ENCODE peak calls at places on chromosomes 13 and 19, in six cellular contexts. One of them, this sample, is unnamed. For H3K4me1, the result is how much of the 10 kb centered on the place peaks cover.

GRCh38 chr13:39603424-39603947 is 493 bp upstream of the LHFPL6 start:
- DNase-seq in OCI-LY7: no peak
- DNase-seq in GM23338: peak
- DNase-seq in PC-3: peak
- DNase-seq in hepatocyte: peak
- DNase-seq in MM.1S: no peak
- DNase-seq in this sample: peak

GRCh38 chr19:55041627-55042343 is 3.7 kb upstream of the GP6 start:
- DNase-seq in OCI-LY7: no peak
- DNase-seq in hepatocyte: no peak
- DNase-seq in PC-3: no peak
- DNase-seq in MM.1S: no peak
- DNase-seq in GM23338: no peak
- DNase-seq in this sample: no peak

GRCh38 chr19:46951236-46951986 is 68.2 kb upstream of the NPAS1 start:
- DNase-seq in PC-3: peak
- DNase-seq in GM23338: no peak
- DNase-seq in OCI-LY7: no peak
- DNase-seq in MM.1S: no peak
- DNase-seq in hepatocyte: peak
- DNase-seq in this sample: peak

GRCh38 chr19:6808494-6808893 is 36.0 kb downstream of the VAV1 start:
- DNase-seq in OCI-LY7: no peak
- DNase-seq in PC-3: no peak
- DNase-seq in GM23338: no peak
- DNase-seq in MM.1S: no peak
- DNase-seq in hepatocyte: no peak
- DNase-seq in this sample: no peak

GRCh38 chr19:47663911-47664771 is 49.1 kb upstream of the EHD2 start:
- DNase-seq in MM.1S: no peak
- DNase-seq in PC-3: peak
- DNase-seq in OCI-LY7: no peak
- DNase-seq in GM23338: no peak
- DNase-seq in hepatocyte: peak
- DNase-seq in this sample: peak

GRCh38 chr19:55340784-55341147 is 1.1 kb downstream of the KMT5C start:
- DNase-seq in MM.1S: peak
- DNase-seq in PC-3: no peak
- DNase-seq in GM23338: peak
- DNase-seq in OCI-LY7: no peak
- DNase-seq in hepatocyte: peak
- DNase-seq in this sample: peak

GRCh38 chr19:35986664-35987570 is 8.1 kb upstream of the SDHAF1 start:
- DNase-seq in GM23338: peak
- DNase-seq in PC-3: no peak
- DNase-seq in hepatocyte: peak
- DNase-seq in OCI-LY7: peak
- DNase-seq in MM.1S: no peak
- DNase-seq in this sample: peak

GRCh38 chr19:11242864-11243797 is 3.7 kb downstream of the ANGPTL8 start:
- DNase-seq in OCI-LY7: peak
- DNase-seq in MM.1S: peak
- DNase-seq in hepatocyte: peak
- DNase-seq in PC-3: peak
- DNase-seq in GM23338: peak
- DNase-seq in this sample: peak

GRCh38 chr13:81540777-81541176 is 1199.9 kb upstream of the SPRY2 start:
- DNase-seq in hepatocyte: peak
- DNase-seq in GM23338: peak
- DNase-seq in PC-3: peak
- DNase-seq in OCI-LY7: no peak
- DNase-seq in MM.1S: no peak
- DNase-seq in this sample: peak

GRCh38 chr13:45299194-45299593 is 41.8 kb downstream of the TPT1 start:
- DNase-seq in hepatocyte: no peak
- DNase-seq in OCI-LY7: no peak
- DNase-seq in PC-3: peak
- DNase-seq in GM23338: no peak
- DNase-seq in MM.1S: no peak
- DNase-seq in this sample: no peak

GRCh38 chr13:19618925-19619324 is 14.5 kb upstream of the MPHOSPH8 start:
- DNase-seq in hepatocyte: peak
- DNase-seq in PC-3: peak
- DNase-seq in MM.1S: peak
- DNase-seq in OCI-LY7: peak
- DNase-seq in GM23338: peak
- DNase-seq in this sample: peak

GRCh38 chr19:28701491-28701890 is 511.5 kb downstream of the UQCRFS1 start:
- DNase-seq in hepatocyte: no peak
- DNase-seq in GM23338: no peak
- DNase-seq in MM.1S: no peak
- DNase-seq in PC-3: peak
- DNase-seq in OCI-LY7: no peak
- DNase-seq in this sample: peak

GRCh38 chr19:32358311-32358710 is 12.9 kb downstream of the ZNF507 start:
- DNase-seq in hepatocyte: no peak
- DNase-seq in MM.1S: no peak
- DNase-seq in GM23338: no peak
- DNase-seq in PC-3: no peak
- DNase-seq in OCI-LY7: no peak
- DNase-seq in this sample: no peak

GRCh38 chr19:49645592-49645991 is 3.6 kb downstream of the SCAF1 start:
- DNase-seq in MM.1S: no peak
- DNase-seq in PC-3: no peak
- DNase-seq in OCI-LY7: no peak
- DNase-seq in GM23338: no peak
- DNase-seq in hepatocyte: no peak
- DNase-seq in this sample: no peak

GRCh38 chr13:109426690-109426990 is 359.7 kb downstream of the IRS2 start:
- DNase-seq in MM.1S: no peak
- DNase-seq in OCI-LY7: no peak
- DNase-seq in hepatocyte: no peak
- DNase-seq in GM23338: no peak
- DNase-seq in PC-3: no peak
- DNase-seq in this sample: no peak

GRCh38 chr13:109427148-109427547 is 359.2 kb downstream of the IRS2 start:
- DNase-seq in OCI-LY7: no peak
- DNase-seq in PC-3: no peak
- DNase-seq in hepatocyte: no peak
- DNase-seq in GM23338: no peak
- DNase-seq in MM.1S: no peak
- DNase-seq in this sample: peak

GRCh38 chr13:109428146-109428545 is 358.2 kb downstream of the IRS2 start:
- DNase-seq in OCI-LY7: no peak
- DNase-seq in GM23338: no peak
- DNase-seq in MM.1S: no peak
- DNase-seq in hepatocyte: no peak
- DNase-seq in PC-3: no peak
- DNase-seq in this sample: no peak

GRCh38 chr13:109425821-109426689 is 360.3 kb downstream of the IRS2 start:
- DNase-seq in hepatocyte: no peak
- DNase-seq in MM.1S: no peak
- DNase-seq in GM23338: no peak
- DNase-seq in OCI-LY7: no peak
- DNase-seq in PC-3: no peak
- DNase-seq in this sample: no peak

GRCh38 chr13:109427695-109428094 is 358.7 kb downstream of the IRS2 start:
- DNase-seq in PC-3: no peak
- DNase-seq in OCI-LY7: no peak
- DNase-seq in GM23338: peak
- DNase-seq in MM.1S: no peak
- DNase-seq in hepatocyte: no peak
- DNase-seq in this sample: no peak
- H3K4me1 ChIP-seq in PC-3: under half
- H3K4me1 ChIP-seq in OCI-LY7: under half
- H3K4me1 ChIP-seq in GM23338: under half
- H3K4me1 ChIP-seq in MM.1S: under half
- H3K4me1 ChIP-seq in hepatocyte: under half
- H3K4me1 ChIP-seq in this sample: under half

DNA sequence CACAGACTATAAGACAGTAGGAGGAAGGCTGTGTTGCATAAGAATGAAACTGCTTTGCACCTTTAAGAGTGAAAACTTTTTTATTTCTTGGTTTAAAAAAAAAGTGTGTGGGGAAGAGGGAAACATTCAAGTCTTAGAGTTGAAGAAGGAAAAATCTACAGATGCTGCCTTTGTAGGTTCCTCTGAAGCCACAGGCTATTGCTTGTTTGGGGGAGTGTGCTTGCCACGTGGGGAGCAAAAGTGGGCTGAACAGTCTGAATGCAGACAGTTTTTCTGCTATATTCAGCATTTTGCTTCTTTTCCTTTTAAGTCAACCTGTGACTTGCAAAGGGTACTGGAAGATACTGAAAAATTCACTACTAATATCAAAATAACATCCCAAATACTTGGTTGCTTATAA is 36.9 kb downstream of the EFNB2 start:
- DNase-seq in PC-3: no peak
- DNase-seq in hepatocyte: no peak
- DNase-seq in MM.1S: no peak
- DNase-seq in OCI-LY7: no peak
- DNase-seq in GM23338: no peak
- DNase-seq in this sample: no peak
- H3K27ac ChIP-seq in PC-3: no peak
- H3K27ac ChIP-seq in hepatocyte: peak
- H3K27ac ChIP-seq in MM.1S: no peak
- H3K27ac ChIP-seq in OCI-LY7: no peak
- H3K27ac ChIP-seq in GM23338: peak
- H3K27ac ChIP-seq in this sample: no peak

GRCh38 chr13:94352057-94352456 is 127.4 kb downstream of the DCT start:
- DNase-seq in MM.1S: no peak
- DNase-seq in hepatocyte: no peak
- DNase-seq in OCI-LY7: no peak
- DNase-seq in PC-3: no peak
- DNase-seq in GM23338: no peak
- DNase-seq in this sample: peak
- TF ChIP-seq EZH2phosphoT487 in MM.1S: no peak
- TF ChIP-seq EZH2phosphoT487 in hepatocyte: no peak
- TF ChIP-seq EZH2phosphoT487 in OCI-LY7: no peak
- TF ChIP-seq EZH2phosphoT487 in PC-3: no peak
- TF ChIP-seq EZH2phosphoT487 in GM23338: no peak
- TF ChIP-seq EZH2phosphoT487 in this sample: no peak

GRCh38 chr19:38001158-38001781 is 94.3 kb downstream of the SIPA1L3 start:
- DNase-seq in GM23338: no peak
- DNase-seq in OCI-LY7: no peak
- DNase-seq in hepatocyte: no peak
- DNase-seq in MM.1S: no peak
- DNase-seq in PC-3: no peak
- DNase-seq in this sample: no peak
- H3K4me1 ChIP-seq in GM23338: under half
- H3K4me1 ChIP-seq in OCI-LY7: under half
- H3K4me1 ChIP-seq in hepatocyte: under half
- H3K4me1 ChIP-seq in MM.1S: under half
- H3K4me1 ChIP-seq in PC-3: half or more
- H3K4me1 ChIP-seq in this sample: half or more

DNA sequence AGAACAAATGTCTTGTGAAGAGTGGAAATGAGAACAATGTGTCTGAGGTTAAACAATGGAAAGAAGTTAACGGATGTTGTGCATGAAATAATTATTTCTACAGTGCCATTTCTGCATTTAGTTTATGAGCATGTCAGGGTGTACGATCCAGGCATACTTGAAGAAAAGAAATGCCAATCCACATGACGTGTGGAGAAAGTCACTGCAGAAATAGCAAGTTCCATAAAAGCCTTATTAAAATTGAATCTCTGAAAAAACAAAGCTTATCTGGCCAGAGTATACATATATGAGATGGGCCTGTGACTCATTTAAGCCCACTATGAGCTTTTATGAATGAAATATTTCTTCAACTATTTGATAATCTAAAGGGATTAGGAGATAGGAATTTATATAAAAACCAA is 426.1 kb downstream of the EFNB2 start:
- DNase-seq in GM23338: no peak
- DNase-seq in PC-3: no peak
- DNase-seq in hepatocyte: no peak
- DNase-seq in MM.1S: no peak
- DNase-seq in OCI-LY7: no peak
- DNase-seq in this sample: peak
- H3K27ac ChIP-seq in GM23338: no peak
- H3K27ac ChIP-seq in PC-3: peak
- H3K27ac ChIP-seq in hepatocyte: no peak
- H3K27ac ChIP-seq in MM.1S: no peak
- H3K27ac ChIP-seq in OCI-LY7: no peak
- H3K27ac ChIP-seq in this sample: no peak

GRCh38 chr19:778910-779653 is 18.2 kb upstream of the PTBP1 start:
- DNase-seq in hepatocyte: peak
- DNase-seq in OCI-LY7: no peak
- DNase-seq in MM.1S: no peak
- DNase-seq in GM23338: peak
- DNase-seq in PC-3: peak
- DNase-seq in this sample: peak
- TF ChIP-seq EZH2phosphoT487 in hepatocyte: no peak
- TF ChIP-seq EZH2phosphoT487 in OCI-LY7: no peak
- TF ChIP-seq EZH2phosphoT487 in MM.1S: no peak
- TF ChIP-seq EZH2phosphoT487 in GM23338: no peak
- TF ChIP-seq EZH2phosphoT487 in PC-3: no peak
- TF ChIP-seq EZH2phosphoT487 in this sample: no peak

DNA sequence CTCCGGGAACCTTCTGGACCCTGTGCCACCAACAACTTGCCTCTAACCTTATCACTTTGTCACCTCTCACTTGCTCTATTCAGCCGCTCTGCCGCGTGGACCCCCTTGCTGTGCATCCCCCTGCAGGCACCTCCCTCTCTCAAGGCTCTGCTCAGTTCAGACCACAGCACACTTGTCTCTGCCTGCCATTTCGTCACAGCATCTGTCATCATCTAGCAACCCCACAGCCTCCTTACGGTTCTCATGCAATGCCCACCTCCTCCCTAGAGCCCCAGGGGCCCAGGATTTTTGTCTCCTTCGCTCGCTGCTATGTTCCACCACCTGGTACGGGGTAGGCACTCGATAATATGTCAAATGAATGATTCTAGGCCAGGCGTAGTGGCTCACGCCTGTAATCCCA is 4.8 kb downstream of the HAUS8 start:
- DNase-seq in PC-3: no peak
- DNase-seq in hepatocyte: no peak
- DNase-seq in OCI-LY7: no peak
- DNase-seq in MM.1S: no peak
- DNase-seq in GM23338: no peak
- DNase-seq in this sample: no peak
- H3K4me1 ChIP-seq in PC-3: under half
- H3K4me1 ChIP-seq in hepatocyte: under half
- H3K4me1 ChIP-seq in OCI-LY7: half or more
- H3K4me1 ChIP-seq in MM.1S: under half
- H3K4me1 ChIP-seq in GM23338: under half
- H3K4me1 ChIP-seq in this sample: under half

This sample was measured in GM23248.